ENCODE peak calls at places on chromosomes 7 and 10, in five cellular contexts. B is mesenchymal stem cell, S is IMR-90, D is trophoblast cell, W is neuronal stem cell. Z is an unnamed sample.

GRCh38 chr7:28904539-28905143 is 53.5 kb downstream of the TRIL start:
- DNase-seq in D (no peak), S (no peak), B (no peak), W (no peak), Z (no peak)

GRCh38 chr7:95396136-95397032 is at the start of gene PON3:
- DNase-seq in D (peak; percentile 55), W (no peak), S (no peak), B (no peak), Z (no peak)

GRCh38 chr7:8783229-8783628 is 349.8 kb downstream of the NXPH1 start:
- DNase-seq in S (no peak), D (no peak), B (no peak), W (no peak), Z (no peak)

GRCh38 chr10:484441-484924 is 205.0 kb downstream of the DIP2C start:
- DNase-seq in D (no peak), S (peak; percentile 16), W (no peak), B (peak; percentile 57), Z (peak; percentile 71)

GRCh38 chr7:34747176-34747781 is 89.3 kb downstream of the NPSR1 start:
- DNase-seq in B (no peak), D (no peak), W (no peak), S (no peak), Z (no peak)

GRCh38 chr10:68876919-68877250 is 24.2 kb upstream of the DDX50 start:
- DNase-seq in S (no peak), W (no peak), D (no peak), B (no peak), Z (no peak)

GRCh38 chr10:70198696-70199466 is 28.6 kb upstream of the SAR1A start:
- DNase-seq in B (no peak), D (no peak), W (no peak), S (no peak), Z (no peak)

GRCh38 chr10:33241351-33241750 is 93.1 kb downstream of the NRP1 start:
- DNase-seq in B (no peak), D (peak; percentile 24), S (peak; percentile 51), W (no peak), Z (no peak)

GRCh38 chr10:131063311-131063710 is 248.2 kb downstream of the TCERG1L start:
- DNase-seq in W (no peak), D (no peak), S (no peak), B (no peak), Z (no peak)

GRCh38 chr10:71314028-71314693 is 4.9 kb upstream of the SLC29A3 start:
- DNase-seq in S (peak; percentile 24), D (peak; percentile 56), W (peak; percentile 48), B (peak; percentile 46), Z (peak; percentile 74)

GRCh38 chr7:5429857-5430611 is 6.4 kb upstream of the TNRC18 start:
- DNase-seq in S (peak; percentile 30), W (no peak), D (peak; percentile 27), B (no peak), Z (peak; percentile 84)

GRCh38 chr10:71547841-71548493 is 151.2 kb downstream of the CDH23 start:
- DNase-seq in W (no peak), B (peak; percentile 73), D (no peak), S (peak; percentile 15), Z (peak; percentile 91)

GRCh38 chr7:1567893-1568292 is 1.9 kb downstream of the PSMG3 start:
- DNase-seq in D (no peak), S (peak; percentile 95), W (no peak), B (peak; percentile 94), Z (peak; percentile 67)

GRCh38 chr10:4826788-4827324 is 849 bp downstream of the AKR1E2 start:
- DNase-seq in B (no peak), W (no peak), D (no peak), S (no peak), Z (no peak)

GRCh38 chr7:144019457-144019856 is 19.3 kb downstream of the OR6B1 start:
- DNase-seq in B (peak; percentile 91), D (peak; percentile 94), W (no peak), S (peak; percentile 91), Z (no peak)

GRCh38 chr7:42070068-42070467 is 166.9 kb downstream of the GLI3 start:
- DNase-seq in D (peak; percentile 95), S (peak; percentile 37), B (peak; percentile 78), W (no peak), Z (no peak)

GRCh38 chr7:22267989-22268615 is 88.9 kb downstream of the RAPGEF5 start:
- DNase-seq in W (no peak), S (no peak), D (no peak), B (no peak), Z (no peak)

GRCh38 chr10:126975221-126975620 is 70.0 kb downstream of the DOCK1 start:
- DNase-seq in S (no peak), B (no peak), D (no peak), W (no peak), Z (no peak)

GRCh38 chr10:21891439-21891838 is 112.1 kb downstream of the DNAJC1 start:
- DNase-seq in B (no peak), S (no peak), W (no peak), D (no peak), Z (no peak)

GRCh38 chr10:131739201-131739600 is 161.6 kb upstream of the PPP2R2D start:
- DNase-seq in W (no peak), S (no peak), D (no peak), B (no peak), Z (no peak)

GRCh38 chr10:101041252-101041761 is 10.3 kb downstream of the SFXN3 start:
- DNase-seq in S (peak; percentile 88), W (no peak), B (peak; percentile 89), D (peak; percentile 70), Z (peak; percentile 90)

GRCh38 chr10:129793479-129793878 is 170.6 kb downstream of the EBF3 start:
- DNase-seq in D (no peak), B (no peak), W (no peak), S (no peak), Z (peak; percentile 22)

GRCh38 chr7:96216373-96216772 is 105.5 kb downstream of the SLC25A13 start:
- DNase-seq in W (no peak), D (no peak), S (no peak), B (no peak), Z (no peak)

GRCh38 chr10:69065406-69066361 is 22.2 kb upstream of the SRGN start:
- DNase-seq in B (peak; percentile 87), S (peak; percentile 80), W (no peak), D (peak; percentile 54), Z (peak; percentile 80)

GRCh38 chr10:33602278-33602677 is 267.8 kb upstream of the NRP1 start:
- DNase-seq in D (no peak), S (no peak), B (no peak), W (no peak), Z (no peak)

GRCh38 chr10:55223352-55223751 is 422.3 kb upstream of the PCDH15 start:
- DNase-seq in W (no peak), B (no peak), S (no peak), D (no peak), Z (no peak)

GRCh38 chr7:51019891-51020855 is 237.5 kb upstream of the GRB10 start:
- DNase-seq in B (peak; percentile 71), D (no peak), W (no peak), S (peak; percentile 41), Z (no peak)

GRCh38 chr7:30091431-30092386 is 43.1 kb upstream of the MTURN start:
- DNase-seq in B (peak; percentile 75), D (peak; percentile 90), W (no peak), S (peak; percentile 84), Z (no peak)

GRCh38 chr7:157841757-157842390 is 505.1 kb downstream of the DNAJB6 start:
- DNase-seq in W (peak; percentile 27), D (no peak), B (no peak), S (no peak), Z (peak; percentile 30)

GRCh38 chr7:157839226-157839625 is 502.4 kb downstream of the DNAJB6 start:
- DNase-seq in D (no peak), W (no peak), B (no peak), S (no peak), Z (peak; percentile 6)

GRCh38 chr7:157840913-157841756 is 504.3 kb downstream of the DNAJB6 start:
- DNase-seq in S (no peak), W (peak; percentile 39), D (no peak), B (no peak), Z (peak; percentile 39)

GRCh38 chr7:157840174-157840912 is 503.5 kb downstream of the DNAJB6 start:
- DNase-seq in W (no peak), S (no peak), D (no peak), B (no peak), Z (peak; percentile 48)

GRCh38 chr7:157839672-157840167 is 502.9 kb downstream of the DNAJB6 start:
- DNase-seq in W (no peak), B (no peak), D (no peak), S (no peak), Z (peak; percentile 6)
- H3K9me3 ChIP-seq in W (no peaks in the 10 kb centered on the region), B (peaks cover 8% of the 10 kb centered on the region), D (peaks cover 26% of the 10 kb centered on the region), S (peaks cover 54% of the 10 kb centered on the region), Z (peaks cover 5% of the 10 kb centered on the region)

GRCh38 chr10:14653271-14654161 is 121.2 kb downstream of the FAM107B start:
- DNase-seq in W (peak; percentile 78), S (peak; percentile 74), D (peak; percentile 96), B (peak; percentile 94), Z (no peak)
- H3K4me3 ChIP-seq in W (no peak overlapping the region), S (no peak overlapping the region), D (no peak overlapping the region), B (no peak overlapping the region), Z (peak overlapping the region; percentile 21)

GRCh38 chr7:132840197-132840596 is 241.7 kb downstream of the CHCHD3 start:
- DNase-seq in S (no peak), D (no peak), W (no peak), B (no peak), Z (no peak)
- H3K9ac ChIP-seq in S (no peak overlapping the region), D (no peak overlapping the region), W (no peak overlapping the region), B (no peak overlapping the region), Z (no peak overlapping the region)

GRCh38 chr10:56771343-56771742 is 410.3 kb upstream of the ZWINT start:
- DNase-seq in B (no peak), D (no peak), S (no peak), W (no peak), Z (no peak)
- H3K9me3 ChIP-seq in B (peaks cover 29% of the 10 kb centered on the region), D (peaks cover 2% of the 10 kb centered on the region), S (peaks cover 8% of the 10 kb centered on the region), W (no peaks in the 10 kb centered on the region), Z (peaks cover 12% of the 10 kb centered on the region)

DNA sequence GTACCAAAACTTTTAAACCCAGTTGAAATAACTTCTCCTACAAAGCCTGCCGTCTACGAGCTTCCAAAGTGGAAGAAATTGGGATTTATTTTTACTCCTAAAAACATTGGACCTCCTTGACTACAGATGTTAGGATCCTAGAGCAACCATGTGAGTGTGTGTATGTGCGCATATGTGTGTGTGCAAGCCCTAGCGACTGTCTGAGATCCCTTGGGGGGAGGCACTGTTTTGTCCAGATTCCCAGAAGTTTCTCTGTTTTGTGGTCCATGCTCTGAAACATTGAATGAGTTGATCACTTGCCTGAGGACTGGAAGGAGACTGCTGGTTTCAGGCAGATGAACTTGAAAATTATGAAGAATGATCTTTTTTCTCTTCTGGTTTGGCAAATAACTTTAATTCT is 312.3 kb upstream of the ZNF32 start:
- DNase-seq in S (no peak), D (no peak), W (no peak), B (peak; percentile 3), Z (no peak)
- H3K4me3 ChIP-seq in S (no peak overlapping the region), D (no peak overlapping the region), W (no peak overlapping the region), B (no peak overlapping the region), Z (no peak overlapping the region)

GRCh38 chr7:76507723-76508406 is 2.5 kb upstream of the UPK3B start:
- DNase-seq in W (no peak), S (no peak), B (peak; percentile 59), D (peak; percentile 76), Z (peak; percentile 34)

GRCh38 chr7:76509931-76510877 is at the start of gene UPK3B:
- DNase-seq in S (no peak), B (no peak), W (no peak), D (peak; percentile 25), Z (peak; percentile 77)

GRCh38 chr7:76505168-76506080 is 4.9 kb upstream of the UPK3B start:
- DNase-seq in W (no peak), S (no peak), B (no peak), D (no peak), Z (peak; percentile 61)

GRCh38 chr7:76506081-76506440 is 4.3 kb upstream of the UPK3B start:
- DNase-seq in D (no peak), W (no peak), B (no peak), S (no peak), Z (peak; percentile 16)
- H3K9ac ChIP-seq in D (no peak overlapping the region), W (no peak overlapping the region), B (no peak overlapping the region), S (no peak overlapping the region), Z (no peak overlapping the region)

Z was measured in kidney.